ENCODE peak calls at places on chromosomes 13 and 19, in seven cellular contexts. P, I, V, M, F, G and S are unnamed samples.

GRCh38 chr13:82654851-82655517 is 1227.3 kb downstream of the SLITRK1 start:
- DNase-seq in P (no peak), I (peak), V (no peak), M (no peak), F (peak), G (peak), S (peak)

GRCh38 chr19:47406711-47407416 is 12.5 kb downstream of the MEIS3 start:
- DNase-seq in P (no peak), I (no peak), V (no peak), M (no peak), F (no peak), G (no peak), S (no peak)

GRCh38 chr19:39563408-39563807 is 23.4 kb upstream of the EID2 start:
- DNase-seq in P (no peak), I (peak), V (no peak), M (peak), F (no peak), G (no peak), S (no peak)

GRCh38 chr13:47004022-47004421 is 107.2 kb upstream of the HTR2A start:
- DNase-seq in P (no peak), I (no peak), V (no peak), M (no peak), F (no peak), G (no peak), S (no peak)

GRCh38 chr13:109333893-109334651 is 452.3 kb downstream of the IRS2 start:
- DNase-seq in P (no peak), I (no peak), V (no peak), M (no peak), F (no peak), G (no peak), S (no peak)

GRCh38 chr19:54606230-54606629 is 12.8 kb downstream of the LILRA1 start:
- DNase-seq in P (peak), I (no peak), V (no peak), M (peak), F (no peak), G (no peak), S (no peak)

GRCh38 chr13:48858523-48858922 is 117.2 kb upstream of the FNDC3A start:
- DNase-seq in P (no peak), I (no peak), V (no peak), M (no peak), F (no peak), G (no peak), S (no peak)

GRCh38 chr13:76038920-76039716 is 403.0 kb downstream of the LMO7 start:
- DNase-seq in P (no peak), I (no peak), V (no peak), M (no peak), F (no peak), G (no peak), S (no peak)

GRCh38 chr13:40230833-40231266 is 435.6 kb downstream of the FOXO1 start:
- DNase-seq in P (no peak), I (peak), V (no peak), M (no peak), F (no peak), G (no peak), S (no peak)

GRCh38 chr19:19507354-19507753 is 8.0 kb downstream of the TSSK6 start:
- DNase-seq in P (no peak), I (no peak), V (no peak), M (no peak), F (no peak), G (no peak), S (no peak)

GRCh38 chr13:110555601-110556223 is 5.8 kb downstream of the RAB20 start:
- DNase-seq in P (no peak), I (no peak), V (no peak), M (peak), F (no peak), G (no peak), S (no peak)

GRCh38 chr19:37699057-37699456 is 20.5 kb downstream of the ZNF607 start:
- DNase-seq in P (no peak), I (no peak), V (no peak), M (no peak), F (no peak), G (no peak), S (no peak)

GRCh38 chr19:52889076-52889475 is 8.4 kb downstream of the ZNF320 start:
- DNase-seq in P (no peak), I (no peak), V (no peak), M (no peak), F (no peak), G (no peak), S (no peak)

GRCh38 chr13:46831588-46832194 is 34.7 kb upstream of the ESD start:
- DNase-seq in P (peak), I (peak), V (no peak), M (no peak), F (peak), G (no peak), S (no peak)

GRCh38 chr13:37443538-37443937 is 155.0 kb downstream of the POSTN start:
- DNase-seq in P (no peak), I (peak), V (no peak), M (no peak), F (peak), G (no peak), S (no peak)

GRCh38 chr19:1068111-1069001 is 1.4 kb downstream of the ARHGAP45 start:
- DNase-seq in P (peak), I (no peak), V (no peak), M (no peak), F (no peak), G (no peak), S (no peak)

GRCh38 chr13:76828316-76828741 is 57.9 kb downstream of the KCTD12 start:
- DNase-seq in P (peak), I (no peak), V (no peak), M (no peak), F (no peak), G (no peak), S (no peak)

GRCh38 chr13:50357586-50358118 is 342.4 kb downstream of the KCNRG start:
- DNase-seq in P (no peak), I (peak), V (no peak), M (peak), F (peak), G (no peak), S (peak)

GRCh38 chr19:39845621-39846175 is 481 bp downstream of the FBL start:
- DNase-seq in P (peak), I (no peak), V (no peak), M (no peak), F (no peak), G (no peak), S (no peak)

GRCh38 chr13:102132896-102133295 is 269.0 kb downstream of the FGF14 start:
- DNase-seq in P (no peak), I (no peak), V (no peak), M (no peak), F (no peak), G (no peak), S (no peak)

GRCh38 chr13:90447735-90448103 is 899.8 kb upstream of the MIR17HG start:
- DNase-seq in P (no peak), I (peak), V (no peak), M (peak), F (no peak), G (no peak), S (no peak)

GRCh38 chr13:56182598-56182997 is 958.1 kb upstream of the PRR20A start:
- DNase-seq in P (no peak), I (no peak), V (no peak), M (no peak), F (no peak), G (no peak), S (no peak)

GRCh38 chr19:51735759-51736449 is 12.1 kb upstream of the HAS1 start:
- DNase-seq in P (no peak), I (peak), V (no peak), M (no peak), F (no peak), G (peak), S (no peak)

GRCh38 chr19:10137751-10138682 is 18.3 kb upstream of the EIF3G start:
- DNase-seq in P (no peak), I (no peak), V (no peak), M (no peak), F (no peak), G (no peak), S (no peak)

GRCh38 chr13:30409911-30410704 is 12.2 kb upstream of the UBE2L5 start:
- DNase-seq in P (no peak), I (peak), V (no peak), M (no peak), F (no peak), G (no peak), S (no peak)

GRCh38 chr13:79775830-79776229 is 294.9 kb downstream of the NDFIP2 start:
- DNase-seq in P (peak), I (peak), V (no peak), M (peak), F (peak), G (no peak), S (peak)

DNA sequence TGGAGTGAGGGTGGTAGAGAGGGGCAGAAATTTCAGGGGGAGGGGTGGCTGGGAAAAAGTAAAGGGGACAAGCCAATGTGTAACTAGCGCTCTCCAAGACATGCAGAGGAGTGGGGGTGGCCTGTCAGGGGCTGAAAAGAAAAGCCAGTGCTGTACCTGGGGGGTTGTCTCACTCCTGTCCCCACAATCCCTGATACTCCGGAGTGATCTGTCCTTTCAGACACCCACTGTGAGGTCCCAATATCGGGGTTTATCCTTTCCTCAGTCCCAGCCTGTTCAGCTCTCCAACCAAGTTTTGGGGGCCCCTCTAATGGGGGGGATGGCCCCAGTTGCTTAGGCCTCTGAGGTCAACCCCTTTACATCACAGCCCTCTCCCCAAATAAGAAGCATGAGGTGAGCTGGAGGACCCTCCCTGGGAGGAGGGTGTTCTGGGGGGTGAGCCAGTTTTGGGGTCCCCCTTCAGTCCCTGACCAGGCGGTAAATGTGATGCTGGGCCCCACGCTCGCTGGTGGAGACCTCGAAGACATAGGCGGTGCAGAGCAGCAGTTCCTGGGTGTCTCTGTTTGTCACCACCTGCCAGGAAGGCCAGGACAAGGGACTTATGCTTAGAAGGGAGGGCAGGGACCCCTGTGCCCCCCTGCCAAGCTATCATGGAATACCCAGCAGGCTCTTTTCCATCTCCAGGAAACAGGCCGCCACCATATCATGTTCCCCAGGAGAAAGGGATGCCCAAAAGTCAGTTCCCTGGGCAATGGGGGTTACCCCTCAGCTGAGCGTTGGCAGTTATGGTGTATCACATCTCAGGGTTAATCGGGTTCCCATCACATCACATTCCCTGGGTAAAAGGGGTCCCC is 5.9 kb downstream of the CD37 start:
- DNase-seq in P (no peak), I (no peak), V (no peak), M (no peak), F (no peak), G (no peak), S (no peak)
- H3K4me3 ChIP-seq in P (no peak), I (no peak), V (no peak), M (no peak), F (no peak), G (no peak), S (no peak)

DNA sequence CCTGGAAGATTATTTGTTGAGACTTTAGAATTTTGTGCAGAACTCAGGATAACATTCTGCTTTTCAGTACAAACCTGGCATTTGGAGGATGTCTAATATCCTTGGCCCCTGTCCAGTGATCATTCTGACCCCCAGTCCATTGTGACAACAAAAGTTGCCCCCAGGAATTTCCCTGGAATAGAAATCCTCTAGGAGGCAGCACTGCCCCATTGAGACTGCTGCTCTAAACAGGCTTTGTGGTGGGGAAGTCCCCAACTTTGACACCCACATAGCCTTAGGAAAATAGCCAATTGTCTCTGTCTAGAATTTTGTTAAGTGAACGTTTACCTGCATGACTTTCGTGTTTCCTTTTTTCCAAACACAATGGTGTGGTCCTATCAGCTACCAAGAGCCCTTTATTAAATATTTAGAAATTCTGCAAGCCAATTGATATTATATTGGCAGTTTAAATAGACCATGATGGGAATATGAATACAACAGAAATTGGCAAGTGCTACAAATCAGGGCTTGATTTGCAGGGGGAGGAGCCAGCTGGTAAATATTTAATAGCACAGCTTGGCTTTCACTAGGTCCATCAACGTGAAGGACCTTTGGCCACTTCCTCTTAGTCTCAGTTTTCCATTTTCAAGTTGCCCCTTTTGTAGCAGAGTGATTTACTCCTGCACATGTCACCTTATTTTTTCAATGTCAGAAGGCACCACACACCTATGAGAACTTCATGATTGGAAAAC is 451.7 kb downstream of the EFNB2 start:
- DNase-seq in P (peak), I (peak), V (no peak), M (peak), F (no peak), G (no peak), S (no peak)
- TF ChIP-seq CTCF in P (peak), I (peak), V (no peak), M (peak), F (peak), G (no peak), S (peak)

GRCh38 chr19:45391871-45392665 is 12.8 kb downstream of the PPP1R13L start:
- DNase-seq in P (no peak), I (no peak), V (no peak), M (no peak), F (no peak), G (no peak), S (no peak)

GRCh38 chr19:45391346-45391745 is 13.5 kb downstream of the PPP1R13L start:
- DNase-seq in P (peak), I (no peak), V (no peak), M (no peak), F (no peak), G (no peak), S (no peak)

GRCh38 chr19:45395524-45396388 is 9.1 kb downstream of the PPP1R13L start:
- DNase-seq in P (no peak), I (no peak), V (no peak), M (no peak), F (no peak), G (no peak), S (no peak)

GRCh38 chr19:45400192-45400591 is 4.7 kb downstream of the PPP1R13L start:
- DNase-seq in P (no peak), I (no peak), V (no peak), M (peak), F (no peak), G (no peak), S (no peak)

GRCh38 chr19:45396389-45397260 is 8.2 kb downstream of the PPP1R13L start:
- DNase-seq in P (no peak), I (no peak), V (no peak), M (no peak), F (no peak), G (no peak), S (no peak)
- H3K4me3 ChIP-seq in P (no peak), I (no peak), V (no peak), M (no peak), F (no peak), G (no peak), S (no peak)

GRCh38 chr19:58581227-58582141 is 8.3 kb upstream of the MZF1 start:
- DNase-seq in P (peak), I (peak), V (no peak), M (no peak), F (peak), G (peak), S (no peak)
- TF ChIP-seq CTCF in P (peak), I (peak), V (peak), M (no peak), F (peak), G (peak), S (peak)

GRCh38 chr19:49499030-49499670 is 2.9 kb downstream of the RPS11 start:
- DNase-seq in P (no peak), I (no peak), V (no peak), M (no peak), F (no peak), G (no peak), S (no peak)
- H3K4me3 ChIP-seq in P (peak), I (peak), V (peak), M (no peak), F (no peak), G (no peak), S (no peak)

DNA sequence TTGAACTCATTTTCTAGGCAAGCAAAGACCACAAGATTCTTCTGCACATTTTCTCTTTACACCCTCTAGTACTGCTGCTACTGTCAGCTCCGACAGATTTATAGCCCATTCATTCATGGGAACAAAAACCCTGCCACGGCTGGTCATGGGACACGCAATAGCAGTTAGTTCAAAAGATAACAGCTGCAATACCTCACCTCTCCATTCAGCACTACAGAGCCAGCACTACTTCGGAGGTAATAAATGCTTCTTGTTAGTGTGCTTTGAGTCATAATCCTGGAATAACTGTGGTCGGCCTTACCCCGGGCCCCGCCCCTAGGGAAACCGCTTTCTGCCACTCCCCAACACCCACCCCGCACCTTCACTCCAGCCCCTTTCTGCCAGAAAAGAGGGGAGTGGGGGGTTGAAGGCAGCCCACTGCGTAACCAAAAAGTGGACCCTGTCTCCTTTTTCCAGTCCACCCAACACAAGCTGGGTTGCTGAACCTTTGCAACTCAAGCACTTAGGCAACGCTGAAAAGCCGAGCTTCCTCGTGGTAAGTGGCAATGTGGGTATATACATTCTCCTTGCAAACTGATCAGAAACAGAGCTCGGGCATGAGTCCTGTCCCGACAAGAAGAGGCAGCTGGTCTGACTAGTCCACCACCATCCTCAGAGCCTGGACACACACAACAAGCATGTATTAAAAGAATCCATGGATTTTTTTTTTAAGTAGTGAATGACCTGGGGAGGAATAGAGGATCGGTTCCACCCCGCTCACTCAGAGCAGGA is 240.8 kb upstream of the ZNF507 start:
- DNase-seq in P (no peak), I (no peak), V (no peak), M (no peak), F (no peak), G (no peak), S (no peak)
- TF ChIP-seq CTCF in P (no peak), I (no peak), V (no peak), M (no peak), F (no peak), G (no peak), S (no peak)